ENCODE peak calls at places on chromosomes 4 and X, in eight cellular contexts. O, A, K, I, C, T, F and E are unnamed samples.

GRCh38 chr4:8221476-8221875 is 22.4 kb downstream of the SH3TC1 start:
- DNase-seq in F (no peak), O (no peak), I (peak; percentile 85), T (no peak), K (peak; percentile 91), C (no peak), A (no peak), E (no peak)

GRCh38 chr4:184811484-184812180 is 14.1 kb downstream of the ACSL1 start:
- DNase-seq in T (no peak), I (peak; percentile 68), A (no peak), C (no peak), F (no peak), K (no peak), O (no peak), E (no peak)

GRCh38 chr4:89737888-89738287 is 99.1 kb downstream of the SNCA start:
- DNase-seq in A (no peak), O (no peak), C (no peak), F (no peak), K (peak; percentile 42), T (no peak), I (peak; percentile 7), E (peak; percentile 74)

GRCh38 chr4:164949448-164950118 is 27.9 kb downstream of the TRIM61 start:
- DNase-seq in I (no peak), C (peak; percentile 62), K (no peak), F (no peak), O (no peak), T (no peak), A (no peak), E (no peak)

GRCh38 chrX:38561951-38562719 is 793 bp downstream of the TSPAN7 start:
- DNase-seq in K (no peak), F (peak; percentile 46), I (no peak), T (peak; percentile 66), O (peak; percentile 41), C (peak; percentile 50), A (peak; percentile 14), E (no peak)

GRCh38 chrX:136353519-136354095 is 52.8 kb downstream of the ADGRG4 start:
- DNase-seq in T (no peak), F (no peak), O (no peak), C (no peak), I (no peak), K (peak; percentile 0), A (no peak), E (no peak)

GRCh38 chrX:10636337-10636736 is 16.0 kb upstream of the MID1 start:
- DNase-seq in C (peak; percentile 55), O (no peak), I (peak; percentile 78), A (no peak), K (peak; percentile 79), F (no peak), T (no peak), E (no peak)

GRCh38 chr4:108555701-108556100 is 64.7 kb upstream of the RPL34 start:
- DNase-seq in K (no peak), C (no peak), T (no peak), F (no peak), O (no peak), I (no peak), A (no peak), E (no peak)

GRCh38 chrX:15790766-15791380 is 589 bp downstream of the ZRSR2 start:
- DNase-seq in T (no peak), I (peak; percentile 3), A (no peak), C (no peak), F (no peak), O (no peak), K (peak; percentile 5), E (no peak)

GRCh38 chr4:73831569-73831968 is 4.9 kb upstream of the CXCL6 start:
- DNase-seq in C (no peak), K (no peak), A (no peak), I (peak; percentile 68), F (no peak), T (no peak), O (no peak), E (peak; percentile 65)

GRCh38 chr4:173178144-173178543 is 9.5 kb downstream of the GALNT7 start:
- DNase-seq in K (no peak), F (no peak), A (no peak), T (no peak), O (no peak), C (no peak), I (no peak), E (no peak)

GRCh38 chrX:75076429-75076828 is 79.7 kb downstream of the ABCB7 start:
- DNase-seq in A (no peak), K (no peak), I (no peak), F (no peak), C (no peak), T (no peak), O (no peak), E (no peak)

GRCh38 chrX:30637874-30638793 is 15.1 kb upstream of the GK start:
- DNase-seq in C (no peak), A (no peak), T (no peak), I (no peak), F (no peak), K (no peak), O (no peak), E (no peak)
- TF ChIP-seq CTCF in C (no peak), A (no peak), T (no peak), I (no peak), F (no peak), K (no peak), O (no peak), E (no peak)

DNA sequence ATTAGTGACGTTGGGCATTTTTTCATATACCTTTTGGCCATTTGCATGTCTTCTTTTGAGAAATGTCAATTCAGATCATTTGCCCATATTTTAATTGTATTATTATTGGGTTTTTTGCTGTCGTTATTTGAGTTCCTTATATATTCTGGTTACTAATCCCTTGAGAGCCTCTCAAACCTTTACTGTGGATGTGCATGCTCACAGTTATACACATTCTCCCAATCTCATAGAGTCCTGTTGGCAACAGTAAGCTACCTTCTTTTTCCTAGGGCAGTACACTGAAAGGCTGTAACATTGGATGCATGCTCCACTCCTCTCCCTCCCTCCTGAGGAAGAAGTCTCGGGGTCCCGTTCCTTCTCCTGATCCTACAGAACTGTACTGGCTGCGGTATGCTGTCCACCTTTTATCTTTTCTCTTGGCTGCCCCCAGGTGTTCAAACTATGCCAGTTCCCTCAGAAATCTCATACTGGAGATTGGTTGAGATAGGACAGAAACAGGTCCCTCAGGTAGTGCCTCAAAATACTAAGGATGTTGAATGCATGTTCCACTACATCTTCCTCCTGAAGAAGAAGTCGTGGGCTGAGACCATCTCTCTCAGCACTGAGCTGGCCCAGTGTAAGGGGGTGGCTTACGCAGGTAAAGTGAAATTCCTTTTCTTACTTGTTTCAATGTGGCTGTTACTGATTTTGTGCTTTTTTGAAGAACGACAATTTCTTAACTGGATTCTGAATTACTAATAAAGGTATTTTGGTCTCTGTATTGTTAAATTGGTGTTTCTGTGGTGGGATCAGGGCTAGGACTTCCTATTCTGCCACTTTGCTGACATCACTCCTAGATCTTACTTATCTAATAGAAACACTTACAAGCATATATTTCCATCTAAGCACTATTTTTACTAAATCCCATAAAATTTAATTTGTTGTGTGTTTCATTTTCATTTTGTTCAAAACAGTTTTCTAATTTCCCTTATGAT is 145.4 kb upstream of the HUWE1 start:
- DNase-seq in K (peak; percentile 29), I (peak; percentile 23), A (peak; percentile 19), F (no peak), O (no peak), T (no peak), C (peak; percentile 45), E (peak; percentile 1)
- TF ChIP-seq CTCF in K (peak; percentile 48), I (peak; percentile 50), A (peak; percentile 61), F (peak; percentile 36), O (peak; percentile 6), T (no peak), C (peak; percentile 47), E (peak; percentile 47)

GRCh38 chrX:53234484-53234883 is 9.5 kb upstream of the KDM5C start:
- DNase-seq in O (no peak), I (no peak), T (no peak), A (no peak), K (no peak), F (no peak), C (no peak), E (no peak)

GRCh38 chrX:53233536-53233935 is 8.5 kb upstream of the KDM5C start:
- DNase-seq in F (no peak), K (no peak), I (no peak), A (no peak), O (no peak), T (no peak), C (no peak), E (no peak)

GRCh38 chrX:53224860-53225797 is at the start of gene KDM5C:
- DNase-seq in O (peak; percentile 92), T (peak; percentile 97), K (peak; percentile 93), I (peak; percentile 93), C (peak; percentile 98), F (peak; percentile 94), A (peak; percentile 65), E (peak; percentile 77)

GRCh38 chrX:53227224-53227765 is 2.3 kb upstream of the KDM5C start:
- DNase-seq in I (no peak), A (no peak), C (no peak), T (no peak), O (no peak), K (no peak), F (no peak), E (no peak)

DNA sequence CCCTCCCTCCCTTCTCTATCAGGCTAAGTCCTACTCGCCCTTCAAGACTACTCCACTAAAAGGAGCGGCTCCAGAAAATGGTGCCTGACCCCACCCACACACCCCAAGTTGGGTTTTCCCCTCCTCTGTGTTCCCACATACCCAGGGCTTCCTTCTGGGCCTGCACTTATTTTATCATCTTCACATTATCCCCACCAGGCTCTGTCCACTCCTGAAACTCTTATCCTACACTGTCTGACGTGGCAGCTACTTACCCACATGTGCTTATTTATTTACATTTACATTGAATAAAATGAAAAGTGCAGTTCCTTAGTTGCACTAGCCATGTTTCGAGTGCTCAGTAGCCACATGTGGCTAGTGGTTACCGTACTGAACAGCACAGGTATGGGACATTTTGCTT is 5.1 kb upstream of the KDM5C start:
- DNase-seq in A (no peak), F (no peak), C (no peak), K (no peak), O (no peak), T (no peak), I (no peak), E (no peak)
- TF ChIP-seq CTCF in A (no peak), F (no peak), C (no peak), K (no peak), O (no peak), T (no peak), I (no peak), E (no peak)

GRCh38 chrX:149487292-149487691 is 17.8 kb downstream of the IDS start:
- DNase-seq in I (no peak), C (no peak), A (no peak), F (no peak), K (no peak), T (no peak), O (no peak), E (no peak)
- TF ChIP-seq CTCF in I (peak; percentile 11), C (peak; percentile 29), A (peak; percentile 32), F (peak; percentile 28), K (peak; percentile 29), T (no peak), O (peak; percentile 9), E (peak; percentile 29)

GRCh38 chr4:786861-787300 is 39.0 kb downstream of the CPLX1 start:
- DNase-seq in C (no peak), F (peak; percentile 59), T (peak; percentile 89), O (peak; percentile 76), I (no peak), A (no peak), K (no peak), E (no peak)
- TF ChIP-seq CTCF in C (no peak), F (no peak), T (no peak), O (peak; percentile 37), I (peak; percentile 20), A (no peak), K (no peak), E (no peak)